ENCODE peak calls at places on chromosomes 13 and 19, in four cellular contexts. G, Z, P and V are unnamed samples.
A peak's percentile ranks its signal among the peaks of the same experiment; 100 is the strongest.

GRCh38 chr19:4700573-4700970 is 23.1 kb downstream of the DPP9 start:
- ATAC-seq in G (no peak), Z (no peak), P (no peak), V (no peak)

GRCh38 chr19:47002106-47002766 is 17.4 kb upstream of the NPAS1 start:
- ATAC-seq in G (no peak), Z (no peak), P (no peak), V (no peak)

GRCh38 chr19:10421981-10422461 is 1.7 kb downstream of the PDE4A start:
- ATAC-seq in G (no peak), Z (no peak), P (no peak), V (no peak)

GRCh38 chr19:11807099-11807380 is 7.0 kb upstream of the ZNF440 start:
- ATAC-seq in G (no peak), Z (no peak), P (no peak), V (no peak)

GRCh38 chr13:99380921-99381645 is 73.9 kb upstream of the GPR183 start:
- ATAC-seq in G (peak; percentile 78), Z (peak; percentile 48), P (no peak), V (no peak)

GRCh38 chr19:29523568-29523967 is 2.2 kb upstream of the VSTM2B start:
- ATAC-seq in G (no peak), Z (no peak), P (no peak), V (no peak)

GRCh38 chr13:48151343-48151742 is 56.4 kb upstream of the MED4 start:
- ATAC-seq in G (no peak), Z (no peak), P (no peak), V (no peak)

GRCh38 chr13:50626031-50626643 is 217.4 kb downstream of the DLEU7 start:
- ATAC-seq in G (no peak), Z (no peak), P (peak; percentile 73), V (no peak)